ENCODE peak calls at places on chromosomes 16 and 17, in nine cellular contexts. T is IMR-90, O is uterus, G is A549, F is ovary, B is heart left ventricle, J is adrenal gland, I is suprapubic skin, A is sigmoid colon. M is an unnamed sample.

GRCh38 chr17:38544175-38544838 is 61.4 kb downstream of the SRCIN1 start:
- DNase-seq in T (no peak), O (no peak), G (no peak), F (no peak), B (no peak), J (no peak), I (no peak), A (no peak), M (no peak)

GRCh38 chr17:62652251-62653001 is 25.0 kb downstream of the MRC2 start:
- DNase-seq in T (peak; percentile 75), O (no peak), G (no peak), F (no peak), B (peak; percentile 75), J (peak; percentile 54), I (no peak), A (peak; percentile 75), M (no peak)

GRCh38 chr17:65047939-65048338 is 8.6 kb downstream of the GNA13 start:
- DNase-seq in T (peak; percentile 36), O (no peak), G (no peak), F (no peak), B (no peak), J (no peak), I (no peak), A (no peak), M (no peak)

GRCh38 chr16:25135239-25135878 is 23.8 kb downstream of the LCMT1 start:
- DNase-seq in T (peak; percentile 83), O (no peak), G (peak; percentile 64), F (no peak), B (no peak), J (no peak), I (no peak), A (no peak), M (no peak)

GRCh38 chr16:74480150-74481029 is 59.1 kb upstream of the CLEC18B start:
- DNase-seq in T (no peak), O (no peak), G (peak; percentile 89), F (peak; percentile 21), B (peak; percentile 19), J (no peak), I (no peak), A (no peak), M (peak; percentile 83)

GRCh38 chr17:11780621-11781020 is 182.4 kb downstream of the DNAH9 start:
- DNase-seq in T (no peak), O (no peak), G (no peak), F (no peak), B (no peak), J (no peak), I (no peak), A (no peak), M (no peak)

GRCh38 chr16:80375973-80376372 is 164.8 kb upstream of the DYNLRB2 start:
- DNase-seq in T (no peak), O (no peak), G (no peak), F (no peak), B (no peak), J (no peak), I (no peak), A (no peak), M (no peak)

GRCh38 chr17:76673729-76674128 is 30.2 kb upstream of the ST6GALNAC1 start:
- DNase-seq in T (no peak), O (no peak), G (no peak), F (no peak), B (no peak), J (no peak), I (no peak), A (no peak), M (no peak)

GRCh38 chr17:51706098-51706497 is 445.8 kb downstream of the UTP18 start:
- DNase-seq in T (no peak), O (no peak), G (no peak), F (no peak), B (no peak), J (no peak), I (no peak), A (no peak), M (no peak)

GRCh38 chr16:51556694-51557327 is 405.7 kb upstream of the SALL1 start:
- DNase-seq in T (peak; percentile 96), O (peak; percentile 83), G (peak; percentile 92), F (peak; percentile 63), B (no peak), J (no peak), I (no peak), A (peak; percentile 75), M (no peak)

GRCh38 chr17:73200476-73200875 is 7.6 kb downstream of the COG1 start:
- DNase-seq in T (no peak), O (no peak), G (no peak), F (no peak), B (no peak), J (no peak), I (no peak), A (no peak), M (no peak)

GRCh38 chr17:74176546-74177001 is 26.9 kb upstream of the RPL38 start:
- DNase-seq in T (peak; percentile 48), O (peak; percentile 28), G (peak; percentile 74), F (peak; percentile 31), B (peak; percentile 39), J (peak; percentile 42), I (no peak), A (no peak), M (peak; percentile 32)

GRCh38 chr16:67931712-67932461 is at the start of gene CTRL:
- DNase-seq in T (no peak), O (no peak), G (no peak), F (peak; percentile 29), B (no peak), J (no peak), I (no peak), A (no peak), M (no peak)
- TF ChIP-seq CTCF in T (no peak), O (no peak), G (no peak), F (no peak), B (no peak), J (no peak), I (no peak), A (no peak), M (no peak)

DNA sequence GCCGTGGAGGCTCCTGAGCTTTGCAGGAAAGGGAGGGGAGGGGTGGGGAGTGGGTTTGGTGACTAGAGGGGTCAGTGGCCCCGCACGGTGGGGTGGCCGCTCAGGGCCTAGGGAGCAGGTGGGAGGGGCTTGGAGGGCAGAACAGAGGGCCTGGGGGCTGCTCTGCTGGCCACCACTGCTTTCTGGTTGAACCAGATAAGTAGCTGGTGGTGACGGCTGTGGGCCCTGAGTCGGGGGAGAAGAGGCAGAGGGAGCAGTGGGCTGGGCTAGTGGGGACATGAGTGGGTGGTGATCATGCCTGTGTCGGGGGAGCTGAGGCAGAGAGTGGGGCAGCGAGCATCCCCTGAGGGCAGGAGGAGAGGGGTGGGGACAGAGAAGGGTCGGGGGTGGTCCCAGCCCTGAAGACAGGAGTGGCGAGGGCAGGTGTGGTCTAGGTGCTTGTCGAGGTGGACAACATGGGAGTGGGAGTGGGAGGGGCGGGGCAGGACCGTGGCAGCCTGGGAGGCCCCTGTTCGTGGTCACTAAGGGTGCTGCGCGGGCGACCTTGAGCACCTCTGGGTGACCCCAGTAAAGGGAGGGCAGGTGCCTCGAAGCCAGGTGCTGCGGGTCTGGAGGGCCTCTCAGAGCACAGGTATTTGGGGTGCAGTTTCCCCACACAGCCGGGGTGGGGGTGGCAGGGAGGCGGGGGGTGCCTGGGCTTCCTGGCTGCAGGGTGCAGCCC is 6.3 kb upstream of the CD7 start:
- DNase-seq in T (no peak), O (no peak), G (no peak), F (no peak), B (no peak), J (no peak), I (no peak), A (no peak), M (no peak)
- TF ChIP-seq POLR2A in T (no peak), O (no peak), G (no peak), F (no peak), B (no peak), J (no peak), I (no peak), A (no peak), M (no peak)

GRCh38 chr17:17224137-17224536 is 12.8 kb downstream of the FLCN start:
- DNase-seq in T (no peak), O (no peak), G (no peak), F (no peak), B (no peak), J (no peak), I (no peak), A (no peak), M (no peak)

GRCh38 chr17:17216776-17217175 is 10.6 kb upstream of the PLD6 start:
- DNase-seq in T (no peak), O (no peak), G (no peak), F (no peak), B (no peak), J (no peak), I (no peak), A (no peak), M (no peak)

GRCh38 chr17:17220529-17220928 is 14.4 kb upstream of the PLD6 start:
- DNase-seq in T (no peak), O (no peak), G (no peak), F (no peak), B (no peak), J (no peak), I (no peak), A (no peak), M (no peak)

GRCh38 chr17:17223736-17224135 is 13.2 kb downstream of the FLCN start:
- DNase-seq in T (no peak), O (no peak), G (no peak), F (no peak), B (no peak), J (no peak), I (no peak), A (no peak), M (no peak)

GRCh38 chr17:17221329-17221728 is 15.2 kb upstream of the PLD6 start:
- DNase-seq in T (no peak), O (no peak), G (no peak), F (no peak), B (no peak), J (no peak), I (no peak), A (no peak), M (no peak)
- TF ChIP-seq CTCF in T (no peak), O (no peak), G (no peak), F (no peak), B (no peak), J (no peak), I (no peak), A (no peak), M (no peak)

GRCh38 chr17:48831549-48831883 is 681 bp downstream of the CALCOCO2 start:
- DNase-seq in T (no peak), O (no peak), G (no peak), F (no peak), B (no peak), J (no peak), I (no peak), A (no peak), M (no peak)

GRCh38 chr17:48835971-48836370 is 5.1 kb downstream of the CALCOCO2 start:
- DNase-seq in T (no peak), O (no peak), G (no peak), F (no peak), B (no peak), J (no peak), I (no peak), A (no peak), M (peak; percentile 42)

GRCh38 chr17:48834973-48835372 is 4.1 kb downstream of the CALCOCO2 start:
- DNase-seq in T (no peak), O (no peak), G (no peak), F (no peak), B (no peak), J (no peak), I (no peak), A (no peak), M (no peak)

GRCh38 chr17:48830840-48831548 is at the start of gene CALCOCO2:
- DNase-seq in T (peak; percentile 89), O (peak; percentile 95), G (peak; percentile 96), F (peak; percentile 95), B (peak; percentile 95), J (peak; percentile 94), I (peak; percentile 97), A (peak; percentile 97), M (peak; percentile 95)

GRCh38 chr17:48832491-48832890 is 1.7 kb downstream of the CALCOCO2 start:
- DNase-seq in T (no peak), O (no peak), G (no peak), F (no peak), B (peak; percentile 59), J (peak; percentile 30), I (no peak), A (no peak), M (no peak)
- TF ChIP-seq POLR2A in T (no peak), O (no peak), G (no peak), F (no peak), B (no peak), J (no peak), I (no peak), A (no peak), M (no peak)